ENCODE peak calls at places on chromosomes 12 and 14, in five cellular contexts. U is IMR-90, T is K562, B is endothelial cell of umbilical vein, O is testis. M is an unnamed sample.

GRCh38 chr12:30134229-30134628 is 350.5 kb upstream of the TMTC1 start:
- DNase-seq in U (no peak), T (no peak), B (no peak), O (no peak), M (no peak)

GRCh38 chr14:103057028-103057371 is 349 bp downstream of the CDC42BPB start:
- DNase-seq in U (no peak), T (no peak), B (peak; percentile 32), O (no peak), M (no peak)

GRCh38 chr12:65826513-65827171 is 2.4 kb downstream of the HMGA2 start:
- DNase-seq in U (peak; percentile 67), T (no peak), B (peak; percentile 74), O (no peak), M (no peak)

GRCh38 chr12:91582799-91583198 is 400.2 kb upstream of the DCN start:
- DNase-seq in U (no peak), T (no peak), B (no peak), O (no peak), M (no peak)

GRCh38 chr12:17020765-17021164 is 414.8 kb upstream of the LMO3 start:
- DNase-seq in U (no peak), T (no peak), B (no peak), O (no peak), M (no peak)

GRCh38 chr12:132279184-132279889 is 50.1 kb downstream of the GALNT9 start:
- DNase-seq in U (peak; percentile 9), T (peak; percentile 52), B (no peak), O (peak; percentile 93), M (no peak)

GRCh38 chr12:108939594-108939993 is 59.7 kb downstream of the DAO start:
- DNase-seq in U (peak; percentile 13), T (peak; percentile 16), B (peak; percentile 10), O (no peak), M (no peak)

GRCh38 chr12:28497889-28498411 is 307.7 kb downstream of the CCDC91 start:
- DNase-seq in U (peak; percentile 50), T (no peak), B (peak; percentile 56), O (no peak), M (no peak)

GRCh38 chr12:90512518-90512917 is 442.5 kb downstream of the CCER1 start:
- DNase-seq in U (no peak), T (no peak), B (no peak), O (no peak), M (no peak)

GRCh38 chr12:339557-340195 is 49.4 kb downstream of the KDM5A start:
- DNase-seq in U (no peak), T (no peak), B (no peak), O (no peak), M (no peak)

GRCh38 chr14:74667758-74668157 is 45.1 kb downstream of the AREL1 start:
- DNase-seq in U (peak; percentile 79), T (no peak), B (peak; percentile 64), O (no peak), M (no peak)

GRCh38 chr14:71142375-71143038 is 235.2 kb downstream of the PCNX1 start:
- DNase-seq in U (peak; percentile 98), T (no peak), B (peak; percentile 27), O (no peak), M (no peak)

GRCh38 chr12:13044859-13045384 is 741 bp downstream of the FAM234B start:
- DNase-seq in U (no peak), T (no peak), B (peak; percentile 47), O (no peak), M (no peak)

GRCh38 chr14:54567634-54568561 is 970 bp downstream of the SAMD4A start:
- DNase-seq in U (no peak), T (peak; percentile 21), B (peak; percentile 42), O (peak; percentile 51), M (peak; percentile 44)

GRCh38 chr14:30337456-30337855 is 221.5 kb upstream of the G2E3 start:
- DNase-seq in U (no peak), T (no peak), B (no peak), O (no peak), M (no peak)

GRCh38 chr12:123705935-123706334 is 6.2 kb upstream of the ATP6V0A2 start:
- DNase-seq in U (no peak), T (no peak), B (no peak), O (peak; percentile 17), M (no peak)

GRCh38 chr14:81656811-81657210 is 123.2 kb upstream of the SEL1L start:
- DNase-seq in U (no peak), T (no peak), B (no peak), O (no peak), M (no peak)

GRCh38 chr14:93219103-93219726 is 12.2 kb downstream of the UBR7 start:
- DNase-seq in U (peak; percentile 65), T (no peak), B (peak; percentile 59), O (peak; percentile 66), M (no peak)

GRCh38 chr14:60722836-60723217 is 1.3 kb downstream of the SIX4 start:
- DNase-seq in U (peak; percentile 11), T (peak; percentile 57), B (peak; percentile 54), O (no peak), M (no peak)

GRCh38 chr14:99725774-99726537 is 41.9 kb downstream of the CYP46A1 start:
- DNase-seq in U (no peak), T (no peak), B (no peak), O (no peak), M (no peak)

DNA sequence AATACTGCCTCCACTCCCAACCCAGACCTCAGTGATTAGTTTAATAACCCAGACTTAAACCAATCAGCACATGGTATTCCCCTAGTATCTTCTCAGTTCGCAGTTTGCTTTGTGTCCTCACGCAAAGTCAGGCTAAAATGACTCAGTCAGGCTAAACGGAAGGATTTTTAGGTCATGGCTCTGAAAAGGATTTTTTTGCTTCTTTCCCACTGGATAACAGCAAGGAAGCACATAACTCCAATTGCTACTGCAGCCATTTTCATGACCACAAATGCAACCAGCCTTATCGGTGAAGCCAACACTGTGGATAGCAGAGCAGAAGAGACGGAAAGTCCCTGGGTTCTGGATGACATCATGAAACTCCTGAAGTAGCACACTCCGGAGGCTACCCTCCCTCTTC is 67.7 kb downstream of the ZC3H14 start:
- DNase-seq in U (peak; percentile 77), T (no peak), B (peak; percentile 34), O (peak; percentile 50), M (no peak)
- H3K27ac ChIP-seq in U (no peak overlapping the region), T (no peak overlapping the region), B (no peak overlapping the region), O (no peak overlapping the region), M (no peak overlapping the region)

GRCh38 chr14:24311837-24312615 is 724 bp downstream of the LTB4R start:
- DNase-seq in U (no peak), T (no peak), B (no peak), O (no peak), M (no peak)

GRCh38 chr14:24312736-24313507 is 1.6 kb downstream of the LTB4R start:
- DNase-seq in U (peak; percentile 22), T (no peak), B (peak; percentile 78), O (peak; percentile 51), M (no peak)

GRCh38 chr14:24309538-24310386 is at the start of gene LTB4R2:
- DNase-seq in U (no peak), T (no peak), B (no peak), O (no peak), M (no peak)

GRCh38 chr14:24310387-24310665 is 386 bp downstream of the LTB4R2 start:
- DNase-seq in U (no peak), T (no peak), B (no peak), O (no peak), M (no peak)

DNA sequence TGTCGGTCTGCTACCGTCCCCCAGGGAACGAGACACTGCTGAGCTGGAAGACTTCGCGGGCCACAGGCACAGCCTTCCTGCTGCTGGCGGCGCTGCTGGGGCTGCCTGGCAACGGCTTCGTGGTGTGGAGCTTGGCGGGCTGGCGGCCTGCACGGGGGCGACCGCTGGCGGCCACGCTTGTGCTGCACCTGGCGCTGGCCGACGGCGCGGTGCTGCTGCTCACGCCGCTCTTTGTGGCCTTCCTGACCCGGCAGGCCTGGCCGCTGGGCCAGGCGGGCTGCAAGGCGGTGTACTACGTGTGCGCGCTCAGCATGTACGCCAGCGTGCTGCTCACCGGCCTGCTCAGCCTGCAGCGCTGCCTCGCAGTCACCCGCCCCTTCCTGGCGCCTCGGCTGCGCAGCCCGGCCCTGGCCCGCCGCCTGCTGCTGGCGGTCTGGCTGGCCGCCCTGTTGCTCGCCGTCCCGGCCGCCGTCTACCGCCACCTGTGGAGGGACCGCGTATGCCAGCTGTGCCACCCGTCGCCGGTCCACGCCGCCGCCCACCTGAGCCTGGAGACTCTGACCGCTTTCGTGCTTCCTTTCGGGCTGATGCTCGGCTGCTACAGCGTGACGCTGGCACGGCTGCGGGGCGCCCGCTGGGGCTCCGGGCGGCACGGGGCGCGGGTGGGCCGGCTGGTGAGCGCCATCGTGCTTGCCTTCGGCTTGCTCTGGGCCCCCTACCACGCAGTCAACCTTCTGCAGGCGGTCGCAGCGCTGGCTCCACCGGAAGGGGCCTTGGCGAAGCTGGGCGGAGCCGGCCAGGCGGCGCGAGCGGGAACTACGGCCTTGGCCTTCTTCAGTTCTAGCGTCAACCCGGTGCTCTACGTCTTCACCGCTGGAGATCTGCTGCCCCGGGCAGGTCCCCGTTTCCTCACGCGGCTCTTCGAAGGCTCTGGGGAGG is at the start of gene LTB4R:
- DNase-seq in U (peak; percentile 73), T (no peak), B (peak; percentile 88), O (peak; percentile 71), M (no peak)
- TF ChIP-seq POLR2A in U (no peak), T (no peak), B (peak; percentile 34), O (no peak), M (peak; percentile 10)

GRCh38 chr12:24881724-24882371 is 67.1 kb downstream of the BCAT1 start:
- DNase-seq in U (no peak), T (no peak), B (no peak), O (no peak), M (no peak)
- H3K27ac ChIP-seq in U (no peak overlapping the region), T (no peak overlapping the region), B (peak overlapping the region; percentile 10), O (peak overlapping the region; percentile 12), M (no peak overlapping the region)

DNA sequence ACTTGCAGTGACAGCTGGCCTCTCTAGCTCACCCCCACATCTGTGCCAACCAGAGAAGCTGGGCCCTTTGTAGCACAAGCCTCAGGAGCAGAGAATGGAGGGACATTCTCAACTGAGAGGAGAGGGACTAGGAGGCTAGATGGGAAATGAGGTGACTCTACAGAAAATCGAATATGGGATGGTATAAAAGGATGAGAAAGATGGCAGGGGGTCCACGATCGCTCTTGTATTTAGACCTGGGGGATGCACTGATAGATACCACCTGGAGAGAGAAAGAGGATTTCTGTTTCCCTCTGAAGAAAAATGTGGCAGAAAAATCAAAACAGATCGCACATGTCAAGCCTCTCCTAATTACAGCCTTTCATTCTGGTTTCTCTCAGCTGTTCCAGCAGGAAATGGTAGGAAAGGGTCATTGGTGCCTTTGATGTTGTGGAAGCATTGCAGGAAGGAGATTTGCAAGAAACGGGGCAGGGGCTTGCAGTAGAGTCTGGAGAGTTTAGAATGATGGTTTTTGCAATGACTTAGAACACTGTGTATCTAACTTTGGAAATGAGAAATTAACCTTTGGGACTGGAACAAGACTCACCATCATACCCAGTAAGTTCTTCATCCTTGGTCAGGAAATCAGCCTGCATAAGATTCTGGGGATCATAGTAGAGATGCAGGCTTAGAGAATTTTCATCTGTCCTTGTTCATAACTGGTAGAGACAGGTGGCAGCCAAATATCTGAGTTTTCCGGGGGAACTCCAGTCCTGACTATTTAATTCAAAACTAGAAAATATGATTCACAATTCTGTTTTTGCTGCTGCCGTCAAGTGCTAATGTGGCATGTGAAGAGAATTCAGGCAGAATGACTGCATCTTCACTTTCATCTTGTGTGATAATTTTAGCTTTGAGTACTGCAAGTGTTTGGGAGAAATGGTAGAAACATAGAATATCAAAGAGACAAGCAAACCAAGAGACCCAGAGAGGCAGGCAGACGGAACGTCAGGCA is 98.8 kb downstream of the DAD1 start:
- DNase-seq in U (no peak), T (no peak), B (no peak), O (no peak), M (no peak)
- TF ChIP-seq POLR2A in U (no peak), T (no peak), B (no peak), O (no peak), M (no peak)

GRCh38 chr12:45356822-45357546 is 141.1 kb downstream of the ANO6 start:
- DNase-seq in U (no peak), T (no peak), B (no peak), O (no peak), M (no peak)
- H3K27ac ChIP-seq in U (no peak overlapping the region), T (no peak overlapping the region), B (no peak overlapping the region), O (peak overlapping the region; percentile 29), M (peak overlapping the region; percentile 20)

M was measured in tibial nerve.